ENCODE peak calls at places on chromosomes 12 and 14, in five cellular contexts. I is HepG2, G is GM12878, R is A549, T is K562. L is an unnamed sample.

GRCh38 chr14:41055589-41055988 is 551.1 kb upstream of the LRFN5 start:
- DNase-seq in R (no peak), I (no peak), T (no peak), G (no peak), L (no peak)

GRCh38 chr12:93319523-93320045 is 58.1 kb upstream of the NUDT4 start:
- DNase-seq in T (no peak), G (no peak), R (no peak), I (no peak), L (peak)

GRCh38 chr12:42309996-42310395 is 15.9 kb downstream of the ZCRB1 start:
- DNase-seq in I (no peak), G (no peak), T (no peak), R (no peak), L (no peak)

GRCh38 chr14:52175982-52176502 is 91.5 kb upstream of the PTGDR start:
- DNase-seq in T (no peak), R (no peak), G (peak), I (no peak), L (no peak)

GRCh38 chr12:125305221-125305620 is 240.0 kb downstream of the AACS start:
- DNase-seq in G (no peak), T (no peak), R (no peak), I (no peak), L (no peak)

GRCh38 chr12:82740129-82741000 is 53.7 kb downstream of the TMTC2 start:
- DNase-seq in R (peak), T (no peak), I (no peak), G (no peak), L (peak)

GRCh38 chr12:93191461-93191860 is 186.3 kb upstream of the NUDT4 start:
- DNase-seq in I (no peak), R (no peak), T (no peak), G (no peak), L (no peak)

GRCh38 chr14:54784657-54785056 is 118.0 kb downstream of the GCH1 start:
- DNase-seq in G (no peak), I (no peak), T (no peak), R (no peak), L (no peak)

GRCh38 chr12:124916370-124917134 is 2.1 kb upstream of the UBC start:
- DNase-seq in T (peak), G (no peak), I (peak), R (no peak), L (peak)

GRCh38 chr12:102195826-102196225 is 1.8 kb downstream of the PMCH start:
- DNase-seq in T (no peak), G (no peak), R (no peak), I (no peak), L (no peak)

GRCh38 chr14:56379956-56380355 is 199.6 kb upstream of the TMEM260 start:
- DNase-seq in G (no peak), T (no peak), R (no peak), I (no peak), L (no peak)

GRCh38 chr12:132812631-132813305 is 15.9 kb downstream of the GOLGA3 start:
- DNase-seq in T (no peak), G (no peak), I (no peak), R (no peak), L (no peak)

GRCh38 chr12:27840229-27840999 is 60.4 kb upstream of the MANSC4 start:
- DNase-seq in R (no peak), G (no peak), I (no peak), T (no peak), L (peak)

GRCh38 chr12:111431772-111432171 is 26.0 kb downstream of the SH2B3 start:
- DNase-seq in I (no peak), R (no peak), T (no peak), G (no peak), L (no peak)

GRCh38 chr12:121793501-121793835 is at the start of gene RHOF:
- DNase-seq in I (no peak), T (no peak), G (no peak), R (no peak), L (no peak)

GRCh38 chr14:36365766-36366165 is 45.3 kb upstream of the MBIP start:
- DNase-seq in T (no peak), R (no peak), G (no peak), I (no peak), L (no peak)

GRCh38 chr12:3214508-3215365 is 137.6 kb downstream of the TSPAN9 start:
- DNase-seq in R (no peak), I (no peak), T (no peak), G (no peak), L (no peak)

GRCh38 chr12:25495336-25496097 is 57.6 kb downstream of the LMNTD1 start:
- DNase-seq in T (no peak), R (no peak), G (no peak), I (peak), L (no peak)

GRCh38 chr12:54428050-54429013 is 9.3 kb upstream of the ITGA5 start:
- DNase-seq in R (no peak), G (no peak), T (peak), I (no peak), L (peak)

GRCh38 chr12:109433618-109434017 is 43.5 kb downstream of the KCTD10 start:
- DNase-seq in T (peak), G (no peak), R (peak), I (no peak), L (peak)

GRCh38 chr12:118402251-118402650 is 25.9 kb downstream of the SUDS3 start:
- DNase-seq in R (no peak), G (no peak), T (no peak), I (no peak), L (no peak)

GRCh38 chr12:117816-118345 is 51.3 kb downstream of the IQSEC3 start:
- DNase-seq in G (no peak), I (no peak), T (no peak), R (no peak), L (no peak)

GRCh38 chr14:95318399-95318834 is 1.3 kb downstream of the CLMN start:
- DNase-seq in I (no peak), R (no peak), T (no peak), G (no peak), L (no peak)

GRCh38 chr12:9928607-9929006 is 3.6 kb downstream of the CLEC2A start:
- DNase-seq in G (no peak), R (no peak), T (no peak), I (no peak), L (no peak)
- TF ChIP-seq MYC in G (no peak), R (no peak), T (no peak), I (no peak), L (no peak)

GRCh38 chr12:105882404-105882803 is 256.4 kb downstream of the NUAK1 start:
- DNase-seq in I (no peak), R (no peak), G (no peak), T (no peak), L (no peak)
- TF ChIP-seq MAX in I (no peak), R (no peak), G (no peak), T (no peak), L (no peak)

DNA sequence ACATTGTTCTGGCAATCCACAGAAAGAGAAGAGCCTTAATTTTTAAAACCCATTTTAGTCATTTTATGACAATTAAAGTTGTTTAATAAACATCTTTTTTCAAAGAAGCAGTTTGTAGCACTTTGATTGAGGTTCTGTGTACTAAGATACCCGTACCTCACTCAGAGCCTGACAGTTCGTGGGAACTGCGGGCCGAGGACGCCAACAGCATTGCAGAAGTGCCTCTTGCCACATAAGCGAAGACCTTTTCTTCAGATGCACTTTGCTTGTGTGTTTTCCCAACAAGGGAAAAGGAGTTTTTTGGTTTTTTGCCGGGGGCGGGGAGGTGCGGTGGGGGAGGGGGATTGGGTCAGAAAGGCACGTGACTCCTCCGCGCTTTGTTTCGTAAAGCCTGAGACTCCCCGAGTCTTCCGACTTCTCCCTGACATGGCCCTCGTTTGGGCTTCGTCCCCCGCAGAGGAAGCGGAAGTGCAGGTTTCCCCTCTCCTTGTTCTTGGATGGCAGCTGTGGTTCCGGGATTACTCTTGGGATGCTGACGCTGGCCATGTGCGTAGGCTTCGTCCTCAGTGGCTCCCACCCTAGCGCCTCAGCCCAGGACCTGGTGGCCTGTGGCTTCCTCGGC is 70.8 kb downstream of the WDR20 start:
- DNase-seq in T (no peak), G (no peak), I (no peak), R (no peak), L (peak)
- TF ChIP-seq POLR2A in T (no peak), G (no peak), I (no peak), R (no peak), L (no peak)

DNA sequence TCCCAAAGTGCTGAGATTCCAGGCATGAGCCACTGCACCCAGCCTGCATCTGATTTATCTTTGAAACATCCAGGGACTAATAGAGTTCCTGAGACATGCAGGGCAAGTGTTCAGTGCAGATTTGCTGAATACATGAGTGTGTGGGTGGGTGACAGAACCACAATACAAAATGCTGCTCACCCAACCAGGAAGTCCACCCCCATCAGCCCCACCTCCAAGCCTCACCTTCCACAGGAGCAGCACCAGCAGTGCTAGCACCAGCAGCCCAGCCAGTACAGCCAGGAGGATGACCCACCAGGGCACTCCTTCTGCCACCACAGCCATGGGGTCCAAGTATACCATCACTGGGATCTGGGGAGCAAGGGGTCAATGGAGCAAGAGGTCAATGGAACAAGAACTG is 20.0 kb downstream of the ITGA7 start:
- DNase-seq in R (no peak), T (no peak), G (no peak), I (no peak), L (no peak)
- TF ChIP-seq MYC in R (no peak), T (no peak), G (no peak), I (no peak), L (no peak)

L was measured in NB4.